ENCODE peak calls at places on chromosomes 16 and 17, in six cellular contexts. V, E, K, X, L and C are unnamed samples.
A peak's percentile ranks its signal among the peaks of the same experiment; 100 is the strongest.

GRCh38 chr16:72404299-72404698 is 232.3 kb upstream of the PMFBP1 start:
- DNase-seq in L (no peak), K (no peak), E (no peak), X (no peak), V (no peak), C (no peak)

GRCh38 chr16:3808308-3809063 is 72.0 kb downstream of the CREBBP start:
- DNase-seq in L (no peak), V (no peak), K (no peak), X (no peak), E (no peak), C (no peak)

GRCh38 chr17:63930951-63931575 is 1.1 kb downstream of the CD79B start:
- DNase-seq in V (no peak), E (no peak), X (peak; percentile 83), L (no peak), K (peak; percentile 63), C (peak; percentile 53)

GRCh38 chr16:52446076-52446475 is 100.9 kb downstream of the TOX3 start:
- DNase-seq in V (no peak), X (no peak), E (no peak), L (no peak), K (no peak), C (no peak)

GRCh38 chr16:89031715-89032659 is 55.0 kb upstream of the CBFA2T3 start:
- DNase-seq in E (no peak), L (no peak), V (no peak), X (no peak), K (peak; percentile 43), C (no peak)

GRCh38 chr16:31440511-31441184 is 1.9 kb downstream of the ZNF843 start:
- DNase-seq in K (no peak), L (no peak), V (no peak), E (no peak), X (no peak), C (no peak)

GRCh38 chr16:88306411-88306810 is 76.3 kb upstream of the ZNF469 start:
- DNase-seq in K (no peak), E (no peak), X (no peak), V (no peak), L (no peak), C (no peak)

GRCh38 chr16:27760845-27761176 is 210.9 kb downstream of the KATNIP start:
- DNase-seq in E (no peak), K (no peak), L (no peak), X (no peak), V (no peak), C (no peak)

GRCh38 chr16:84410361-84411138 is 42.2 kb downstream of the ATP2C2 start:
- DNase-seq in L (no peak), E (no peak), K (no peak), V (no peak), X (no peak), C (no peak)

GRCh38 chr16:86628614-86629013 is 50.3 kb downstream of the FOXL1 start:
- DNase-seq in K (no peak), L (no peak), V (no peak), E (no peak), X (no peak), C (no peak)

GRCh38 chr17:62780273-62780672 is 27.8 kb downstream of the MARCHF10 start:
- DNase-seq in L (no peak), K (no peak), X (peak; percentile 50), E (no peak), V (no peak), C (no peak)

GRCh38 chr17:76909971-76910760 is 42.0 kb downstream of the MGAT5B start:
- DNase-seq in V (peak; percentile 29), E (no peak), X (peak; percentile 48), L (peak; percentile 50), K (peak; percentile 11), C (no peak)

GRCh38 chr17:6468051-6468790 is 24.0 kb downstream of the PIMREG start:
- DNase-seq in K (no peak), L (no peak), E (no peak), X (no peak), V (no peak), C (no peak)

GRCh38 chr17:36977568-36977967 is 28.8 kb downstream of the AATF start:
- DNase-seq in E (no peak), X (no peak), V (no peak), L (no peak), K (no peak), C (no peak)

GRCh38 chr16:4315185-4316102 is at the start of gene GLIS2:
- DNase-seq in V (peak; percentile 89), L (peak; percentile 66), K (no peak), E (no peak), X (peak; percentile 81), C (peak; percentile 38)

GRCh38 chr17:78305801-78306200 is 54.1 kb downstream of the SOCS3 start:
- DNase-seq in K (no peak), V (no peak), E (no peak), X (no peak), L (no peak), C (no peak)

GRCh38 chr17:78306913-78307312 is 53.0 kb downstream of the SOCS3 start:
- DNase-seq in X (no peak), V (no peak), K (no peak), L (no peak), E (no peak), C (no peak)

GRCh38 chr17:78304549-78305037 is 55.3 kb downstream of the SOCS3 start:
- DNase-seq in E (no peak), K (no peak), X (no peak), L (no peak), V (no peak), C (no peak)

GRCh38 chr17:78302478-78302877 is 57.4 kb downstream of the SOCS3 start:
- DNase-seq in E (no peak), K (no peak), L (no peak), X (no peak), V (no peak), C (no peak)

DNA sequence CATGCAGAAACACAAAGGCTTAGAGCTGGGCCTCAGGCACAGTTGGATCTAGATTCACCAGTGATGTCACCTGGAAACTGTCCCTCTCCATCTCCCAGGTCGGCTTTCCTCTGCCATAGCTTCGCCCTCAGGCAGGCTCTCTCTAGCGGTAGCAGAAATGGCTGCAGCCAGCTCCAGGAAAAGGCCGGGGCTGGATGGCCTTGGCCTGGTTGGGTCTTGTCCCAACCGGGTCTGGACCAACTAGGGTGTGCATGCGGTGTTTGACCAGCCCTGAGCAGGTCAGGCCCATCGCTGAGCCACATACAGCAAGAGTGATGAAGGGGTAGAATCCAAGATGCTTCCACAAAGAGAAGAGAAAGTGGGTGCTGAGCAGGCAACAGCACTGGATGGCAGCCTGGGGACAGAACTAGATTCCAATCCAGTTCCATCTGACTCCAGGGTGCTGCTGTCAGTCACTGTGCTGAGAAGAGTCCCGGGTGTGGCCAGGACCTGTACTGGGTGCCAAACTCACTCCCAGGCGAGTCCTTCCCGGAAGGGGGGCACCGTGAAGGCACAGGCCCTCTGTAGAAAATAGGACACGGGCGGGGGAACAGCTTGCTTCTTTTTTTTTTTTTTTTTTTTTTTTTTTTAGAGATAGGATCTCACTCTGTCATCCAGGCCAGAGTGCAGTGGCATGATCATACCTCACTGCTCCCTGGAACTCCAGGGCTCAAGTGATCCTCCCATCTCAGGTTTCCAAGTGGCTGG is 51.8 kb downstream of the SOCS3 start:
- DNase-seq in K (no peak), X (no peak), V (no peak), E (no peak), L (no peak), C (no peak)
- TF ChIP-seq CTCF in K (no peak), X (no peak), V (no peak), E (no peak), L (no peak), C (no peak)

GRCh38 chr17:14048169-14048568 is 21.1 kb upstream of the COX10 start:
- DNase-seq in X (no peak), E (no peak), V (peak; percentile 28), L (no peak), K (no peak), C (no peak)
- TF ChIP-seq CTCF in X (no peak), E (no peak), V (no peak), L (peak; percentile 48), K (no peak), C (peak; percentile 25)

GRCh38 chr16:55703003-55704001 is 47.5 kb downstream of the SLC6A2 start:
- DNase-seq in V (peak; percentile 70), E (no peak), L (peak; percentile 26), X (no peak), K (no peak), C (no peak)

GRCh38 chr16:55700067-55700466 is 44.3 kb downstream of the SLC6A2 start:
- DNase-seq in K (no peak), V (no peak), L (no peak), E (no peak), X (no peak), C (no peak)

GRCh38 chr16:55699616-55700015 is 43.8 kb downstream of the SLC6A2 start:
- DNase-seq in L (no peak), K (no peak), X (no peak), V (no peak), E (no peak), C (no peak)

GRCh38 chr16:55700961-55701360 is 45.2 kb downstream of the SLC6A2 start:
- DNase-seq in L (no peak), E (no peak), V (peak; percentile 10), X (no peak), K (no peak), C (no peak)

GRCh38 chr16:55701442-55702319 is 45.9 kb downstream of the SLC6A2 start:
- DNase-seq in K (no peak), E (no peak), L (peak; percentile 20), V (peak; percentile 47), X (peak; percentile 60), C (no peak)
- TF ChIP-seq CTCF in K (no peak), E (peak; percentile 56), L (peak; percentile 76), V (peak; percentile 61), X (peak; percentile 63), C (no peak)

GRCh38 chr17:50268632-50269287 is 5.5 kb upstream of the TMEM92 start:
- DNase-seq in X (no peak), E (no peak), V (no peak), K (no peak), L (no peak), C (no peak)

GRCh38 chr17:50272246-50272645 is 2.0 kb upstream of the TMEM92 start:
- DNase-seq in K (no peak), X (no peak), E (no peak), L (no peak), V (no peak), C (no peak)

GRCh38 chr17:50269477-50270429 is 4.5 kb upstream of the TMEM92 start:
- DNase-seq in K (peak; percentile 17), E (no peak), X (peak; percentile 70), L (peak; percentile 71), V (peak; percentile 79), C (peak; percentile 36)

GRCh38 chr17:50271173-50271750 is 3.0 kb upstream of the TMEM92 start:
- DNase-seq in L (no peak), X (no peak), V (no peak), E (no peak), K (no peak), C (no peak)

DNA sequence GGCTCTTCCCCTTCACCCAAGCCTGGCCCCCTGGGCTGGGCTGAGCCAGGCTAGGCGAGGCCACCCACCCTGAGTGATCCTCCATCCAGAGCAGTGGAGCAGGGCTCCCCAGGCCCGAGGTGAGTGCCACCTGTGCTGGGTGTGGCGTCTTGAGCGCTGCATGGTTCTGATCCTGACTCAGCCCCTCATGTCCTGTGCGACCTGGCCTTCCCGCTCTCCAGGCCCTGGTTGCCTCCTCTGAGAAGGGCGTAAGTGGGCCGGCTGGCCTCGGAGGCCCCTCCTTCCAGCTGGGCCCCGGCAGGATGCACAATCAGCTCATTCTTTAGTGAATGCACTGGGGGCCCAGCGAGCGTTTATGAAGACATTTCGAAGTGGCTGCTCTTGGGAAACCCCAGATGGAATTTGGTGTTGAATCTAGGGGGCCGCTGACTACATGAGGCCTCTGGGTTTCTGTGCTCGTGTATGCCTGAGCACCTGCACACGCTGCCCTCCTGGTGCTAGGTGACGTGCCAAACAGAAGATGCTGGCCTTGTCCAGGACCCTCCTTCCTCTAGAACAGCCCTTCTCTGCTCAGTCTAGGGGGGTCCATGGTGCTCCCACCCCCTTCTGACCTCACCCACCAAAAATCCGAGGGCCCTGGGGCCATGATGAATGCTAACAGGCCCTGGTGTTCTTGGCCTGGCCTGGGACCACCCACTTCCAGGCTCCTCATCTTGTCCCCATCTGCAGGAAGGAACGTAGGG is 3.7 kb upstream of the TMEM92 start:
- DNase-seq in X (peak; percentile 60), V (no peak), L (peak; percentile 45), E (no peak), K (no peak), C (no peak)
- TF ChIP-seq CTCF in X (no peak), V (peak; percentile 3), L (no peak), E (no peak), K (no peak), C (peak; percentile 29)